ENCODE peak calls at places on chromosomes 4 and X, in five cellular contexts. One of them, this sample, is unnamed.

GRCh38 chr4:185270037-185270436 is 60.6 kb downstream of the SNX25 start:
- DNase-seq in brain microvascular endothelial cell: no peak
- DNase-seq in heart left ventricle: no peak
- DNase-seq in MM.1S: no peak
- DNase-seq in astrocyte of the cerebellum: no peak
- DNase-seq in this sample: no peak

GRCh38 chrX:72280210-72280882 is 3.3 kb upstream of the RPS4X start:
- DNase-seq in brain microvascular endothelial cell: no peak
- DNase-seq in heart left ventricle: no peak
- DNase-seq in MM.1S: no peak
- DNase-seq in astrocyte of the cerebellum: no peak
- DNase-seq in this sample: no peak

GRCh38 chr4:87196146-87196545 is 24.3 kb downstream of the KLHL8 start:
- DNase-seq in brain microvascular endothelial cell: no peak
- DNase-seq in heart left ventricle: no peak
- DNase-seq in MM.1S: no peak
- DNase-seq in astrocyte of the cerebellum: no peak
- DNase-seq in this sample: no peak

GRCh38 chr4:155600246-155600645 is 66.4 kb upstream of the GUCY1A1 start:
- DNase-seq in brain microvascular endothelial cell: no peak
- DNase-seq in heart left ventricle: no peak
- DNase-seq in MM.1S: no peak
- DNase-seq in astrocyte of the cerebellum: no peak
- DNase-seq in this sample: no peak

GRCh38 chr4:6107886-6108285 is 89.7 kb upstream of the C4orf50 start:
- DNase-seq in brain microvascular endothelial cell: no peak
- DNase-seq in heart left ventricle: no peak
- DNase-seq in MM.1S: no peak
- DNase-seq in astrocyte of the cerebellum: no peak
- DNase-seq in this sample: no peak

GRCh38 chr4:96183630-96184029 is 343.7 kb downstream of the PDHA2 start:
- DNase-seq in brain microvascular endothelial cell: no peak
- DNase-seq in heart left ventricle: no peak
- DNase-seq in MM.1S: no peak
- DNase-seq in astrocyte of the cerebellum: no peak
- DNase-seq in this sample: no peak

GRCh38 chr4:113145519-113146291 is 96.3 kb downstream of the ANK2 start:
- DNase-seq in brain microvascular endothelial cell: no peak
- DNase-seq in heart left ventricle: peak
- DNase-seq in MM.1S: no peak
- DNase-seq in astrocyte of the cerebellum: no peak
- DNase-seq in this sample: no peak

GRCh38 chr4:143184217-143184502 is 557 bp upstream of the USP38 start:
- DNase-seq in brain microvascular endothelial cell: no peak
- DNase-seq in heart left ventricle: no peak
- DNase-seq in MM.1S: no peak
- DNase-seq in astrocyte of the cerebellum: no peak
- DNase-seq in this sample: no peak

GRCh38 chr4:182017038-182017437 is 226.2 kb upstream of the TENM3 start:
- DNase-seq in brain microvascular endothelial cell: no peak
- DNase-seq in heart left ventricle: no peak
- DNase-seq in MM.1S: no peak
- DNase-seq in astrocyte of the cerebellum: no peak
- DNase-seq in this sample: no peak

GRCh38 chr4:6316461-6317003 is 46.9 kb downstream of the WFS1 start:
- DNase-seq in brain microvascular endothelial cell: no peak
- DNase-seq in heart left ventricle: no peak
- DNase-seq in MM.1S: no peak
- DNase-seq in astrocyte of the cerebellum: no peak
- DNase-seq in this sample: no peak

GRCh38 chr4:71141125-71141524 is 147.7 kb downstream of the DCK start:
- DNase-seq in brain microvascular endothelial cell: no peak
- DNase-seq in heart left ventricle: no peak
- DNase-seq in MM.1S: peak
- DNase-seq in astrocyte of the cerebellum: no peak
- DNase-seq in this sample: peak

GRCh38 chr4:83207497-83208105 is 77.0 kb downstream of the COQ2 start:
- DNase-seq in brain microvascular endothelial cell: peak
- DNase-seq in heart left ventricle: no peak
- DNase-seq in MM.1S: no peak
- DNase-seq in astrocyte of the cerebellum: peak
- DNase-seq in this sample: no peak

GRCh38 chrX:139083191-139083590 is 371.7 kb upstream of the FGF13 start:
- DNase-seq in brain microvascular endothelial cell: no peak
- DNase-seq in heart left ventricle: no peak
- DNase-seq in MM.1S: no peak
- DNase-seq in astrocyte of the cerebellum: no peak
- DNase-seq in this sample: no peak

GRCh38 chr4:7971881-7972500 is 32.3 kb upstream of the AFAP1 start:
- DNase-seq in brain microvascular endothelial cell: no peak
- DNase-seq in heart left ventricle: no peak
- DNase-seq in MM.1S: no peak
- DNase-seq in astrocyte of the cerebellum: no peak
- DNase-seq in this sample: no peak

GRCh38 chr4:6961496-6962210 is 52.0 kb downstream of the TBC1D14 start:
- DNase-seq in brain microvascular endothelial cell: no peak
- DNase-seq in heart left ventricle: no peak
- DNase-seq in MM.1S: no peak
- DNase-seq in astrocyte of the cerebellum: no peak
- DNase-seq in this sample: no peak

DNA sequence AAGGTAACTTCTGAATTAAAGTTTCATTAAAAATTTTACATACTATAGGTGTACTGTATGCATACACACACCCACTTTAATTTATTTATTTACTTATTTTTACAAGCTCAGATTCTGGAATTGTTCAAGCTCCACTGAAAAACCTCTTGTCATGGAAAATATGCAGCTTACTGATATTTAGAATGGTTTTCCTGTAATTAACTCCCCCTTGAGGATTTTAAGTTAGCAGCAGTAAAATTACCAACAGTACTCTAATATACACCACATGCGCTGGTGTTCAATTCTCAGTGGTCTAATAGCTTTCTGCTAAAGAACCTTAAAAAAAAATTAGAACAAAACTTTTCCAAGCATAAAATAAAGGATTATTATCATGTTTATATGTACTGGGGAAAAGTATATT is 12.0 kb downstream of the MAB21L2 start:
- DNase-seq in brain microvascular endothelial cell: no peak
- DNase-seq in heart left ventricle: no peak
- DNase-seq in MM.1S: no peak
- DNase-seq in astrocyte of the cerebellum: no peak
- DNase-seq in this sample: no peak
- TF ChIP-seq CTCF in brain microvascular endothelial cell: peak
- TF ChIP-seq CTCF in heart left ventricle: no peak
- TF ChIP-seq CTCF in MM.1S: no peak
- TF ChIP-seq CTCF in astrocyte of the cerebellum: peak
- TF ChIP-seq CTCF in this sample: no peak

GRCh38 chrX:67544871-67545771 is 1.3 kb downstream of the AR start:
- DNase-seq in brain microvascular endothelial cell: peak
- DNase-seq in heart left ventricle: peak
- DNase-seq in MM.1S: no peak
- DNase-seq in astrocyte of the cerebellum: no peak
- DNase-seq in this sample: no peak

GRCh38 chrX:67544281-67544680 is 460 bp downstream of the AR start:
- DNase-seq in brain microvascular endothelial cell: no peak
- DNase-seq in heart left ventricle: peak
- DNase-seq in MM.1S: peak
- DNase-seq in astrocyte of the cerebellum: no peak
- DNase-seq in this sample: no peak

GRCh38 chrX:67545772-67546495 is 2.1 kb downstream of the AR start:
- DNase-seq in brain microvascular endothelial cell: no peak
- DNase-seq in heart left ventricle: peak
- DNase-seq in MM.1S: no peak
- DNase-seq in astrocyte of the cerebellum: no peak
- DNase-seq in this sample: no peak

GRCh38 chrX:67546496-67547423 is 2.9 kb downstream of the AR start:
- DNase-seq in brain microvascular endothelial cell: no peak
- DNase-seq in heart left ventricle: no peak
- DNase-seq in MM.1S: no peak
- DNase-seq in astrocyte of the cerebellum: no peak
- DNase-seq in this sample: no peak

GRCh38 chrX:67543818-67544217 is at the start of gene AR:
- DNase-seq in brain microvascular endothelial cell: peak
- DNase-seq in heart left ventricle: peak
- DNase-seq in MM.1S: no peak
- DNase-seq in astrocyte of the cerebellum: peak
- DNase-seq in this sample: no peak
- H3K4me3 ChIP-seq in brain microvascular endothelial cell: peak
- H3K4me3 ChIP-seq in heart left ventricle: peak
- H3K4me3 ChIP-seq in MM.1S: peak
- H3K4me3 ChIP-seq in astrocyte of the cerebellum: peak
- H3K4me3 ChIP-seq in this sample: no peak

GRCh38 chr4:168945291-168945690 is 64.8 kb downstream of the CBR4 start:
- DNase-seq in brain microvascular endothelial cell: no peak
- DNase-seq in heart left ventricle: no peak
- DNase-seq in MM.1S: no peak
- DNase-seq in astrocyte of the cerebellum: no peak
- DNase-seq in this sample: no peak

GRCh38 chr4:168942985-168943384 is 67.1 kb downstream of the CBR4 start:
- DNase-seq in brain microvascular endothelial cell: no peak
- DNase-seq in heart left ventricle: no peak
- DNase-seq in MM.1S: no peak
- DNase-seq in astrocyte of the cerebellum: no peak
- DNase-seq in this sample: peak
- TF ChIP-seq CTCF in brain microvascular endothelial cell: peak
- TF ChIP-seq CTCF in heart left ventricle: peak
- TF ChIP-seq CTCF in MM.1S: peak
- TF ChIP-seq CTCF in astrocyte of the cerebellum: peak
- TF ChIP-seq CTCF in this sample: peak

GRCh38 chr4:173609158-173609557 is 79.1 kb upstream of the HAND2 start:
- DNase-seq in brain microvascular endothelial cell: no peak
- DNase-seq in heart left ventricle: no peak
- DNase-seq in MM.1S: no peak
- DNase-seq in astrocyte of the cerebellum: no peak
- DNase-seq in this sample: no peak
- H3K4me3 ChIP-seq in brain microvascular endothelial cell: no peak
- H3K4me3 ChIP-seq in heart left ventricle: no peak
- H3K4me3 ChIP-seq in MM.1S: no peak
- H3K4me3 ChIP-seq in astrocyte of the cerebellum: no peak
- H3K4me3 ChIP-seq in this sample: no peak

DNA sequence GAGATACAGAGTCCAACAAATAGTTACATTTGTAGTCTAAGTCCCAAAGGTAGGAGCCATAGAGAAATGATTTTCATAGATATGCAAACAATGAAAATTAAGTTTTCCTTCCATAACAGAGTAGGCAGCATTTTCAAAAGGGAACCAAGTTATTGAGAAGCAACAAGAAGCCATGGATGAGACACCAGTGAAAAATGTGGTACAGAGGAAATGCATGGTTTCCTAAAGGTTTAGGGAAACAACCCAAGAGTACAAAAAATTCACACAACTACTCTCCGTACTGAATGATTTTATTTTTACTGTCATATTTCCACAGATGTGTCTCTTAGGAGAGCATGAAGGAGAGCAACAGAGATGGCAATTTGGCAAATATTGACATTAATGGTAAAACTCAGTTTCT is 1408.9 kb upstream of the PCDH7 start:
- DNase-seq in brain microvascular endothelial cell: peak
- DNase-seq in heart left ventricle: no peak
- DNase-seq in MM.1S: no peak
- DNase-seq in astrocyte of the cerebellum: no peak
- DNase-seq in this sample: no peak
- TF ChIP-seq CTCF in brain microvascular endothelial cell: no peak
- TF ChIP-seq CTCF in heart left ventricle: no peak
- TF ChIP-seq CTCF in MM.1S: no peak
- TF ChIP-seq CTCF in astrocyte of the cerebellum: no peak
- TF ChIP-seq CTCF in this sample: no peak

GRCh38 chrX:3771756-3772155 is 58.3 kb upstream of the PRKX start:
- DNase-seq in brain microvascular endothelial cell: no peak
- DNase-seq in heart left ventricle: no peak
- DNase-seq in MM.1S: no peak
- DNase-seq in astrocyte of the cerebellum: no peak
- DNase-seq in this sample: no peak

GRCh38 chrX:3779546-3779945 is 66.1 kb upstream of the PRKX start:
- DNase-seq in brain microvascular endothelial cell: no peak
- DNase-seq in heart left ventricle: no peak
- DNase-seq in MM.1S: no peak
- DNase-seq in astrocyte of the cerebellum: no peak
- DNase-seq in this sample: no peak

GRCh38 chrX:3777416-3777815 is 64.0 kb upstream of the PRKX start:
- DNase-seq in brain microvascular endothelial cell: no peak
- DNase-seq in heart left ventricle: no peak
- DNase-seq in MM.1S: no peak
- DNase-seq in astrocyte of the cerebellum: no peak
- DNase-seq in this sample: no peak
- H3K4me3 ChIP-seq in brain microvascular endothelial cell: no peak
- H3K4me3 ChIP-seq in heart left ventricle: no peak
- H3K4me3 ChIP-seq in MM.1S: no peak
- H3K4me3 ChIP-seq in astrocyte of the cerebellum: no peak
- H3K4me3 ChIP-seq in this sample: no peak

GRCh38 chrX:10172867-10173266 is 16.1 kb downstream of the CLCN4 start:
- DNase-seq in brain microvascular endothelial cell: no peak
- DNase-seq in heart left ventricle: no peak
- DNase-seq in MM.1S: no peak
- DNase-seq in astrocyte of the cerebellum: no peak
- DNase-seq in this sample: no peak
- TF ChIP-seq CTCF in brain microvascular endothelial cell: no peak
- TF ChIP-seq CTCF in heart left ventricle: no peak
- TF ChIP-seq CTCF in MM.1S: no peak
- TF ChIP-seq CTCF in astrocyte of the cerebellum: no peak
- TF ChIP-seq CTCF in this sample: no peak

GRCh38 chr4:95050980-95051688 is 293.4 kb downstream of the BMPR1B start:
- DNase-seq in brain microvascular endothelial cell: no peak
- DNase-seq in heart left ventricle: no peak
- DNase-seq in MM.1S: no peak
- DNase-seq in astrocyte of the cerebellum: no peak
- DNase-seq in this sample: no peak
- H3K4me3 ChIP-seq in brain microvascular endothelial cell: peak
- H3K4me3 ChIP-seq in heart left ventricle: no peak
- H3K4me3 ChIP-seq in MM.1S: no peak
- H3K4me3 ChIP-seq in astrocyte of the cerebellum: no peak
- H3K4me3 ChIP-seq in this sample: no peak

GRCh38 chrX:16993791-16994318 is 47.4 kb downstream of the REPS2 start:
- DNase-seq in brain microvascular endothelial cell: no peak
- DNase-seq in heart left ventricle: no peak
- DNase-seq in MM.1S: no peak
- DNase-seq in astrocyte of the cerebellum: no peak
- DNase-seq in this sample: no peak
- TF ChIP-seq CTCF in brain microvascular endothelial cell: peak
- TF ChIP-seq CTCF in heart left ventricle: no peak
- TF ChIP-seq CTCF in MM.1S: no peak
- TF ChIP-seq CTCF in astrocyte of the cerebellum: no peak
- TF ChIP-seq CTCF in this sample: peak